ENCODE peak calls at places on chromosomes 4 and X, in nine cellular contexts. M is lung, E is GM06990, O is body of pancreas, G is left ventricle myocardium inferior, X is esophagus squamous epithelium, N is ovary, Y is heart left ventricle, Q is GM23338. U is an unnamed sample. For H3K36me3, the result is how much of the 10 kb centered on the place peaks cover.

GRCh38 chr4:154142664-154143063 is 348.9 kb downstream of the DCHS2 start:
- DNase-seq in O (no peak), Q (no peak), M (no peak), G (no peak), N (no peak), E (no peak), X (no peak), Y (no peak), U (no peak)

GRCh38 chr4:43782391-43782790 is 666.2 kb downstream of the KCTD8 start:
- DNase-seq in X (no peak), M (no peak), Q (no peak), E (no peak), Y (no peak), O (no peak), N (no peak), G (no peak), U (no peak)

GRCh38 chr4:150280081-150280950 is 202.1 kb downstream of the DCLK2 start:
- DNase-seq in Y (no peak), N (no peak), E (no peak), Q (no peak), M (no peak), X (no peak), O (no peak), G (no peak), U (no peak)

GRCh38 chrX:119004920-119005524 is 30.6 kb downstream of the LONRF3 start:
- DNase-seq in G (peak), N (peak), E (peak), Y (peak), M (peak), Q (peak), X (no peak), O (peak), U (peak)

GRCh38 chr4:56752985-56753384 is 68.5 kb downstream of the SPINK2 start:
- DNase-seq in M (no peak), N (no peak), X (no peak), G (no peak), O (no peak), Q (no peak), E (no peak), Y (no peak), U (no peak)

GRCh38 chr4:23837366-23837765 is 52.5 kb downstream of the PPARGC1A start:
- DNase-seq in E (no peak), N (no peak), M (no peak), Q (no peak), G (no peak), X (no peak), O (no peak), Y (no peak), U (no peak)

GRCh38 chrX:71994601-71995000 is 84.0 kb downstream of the NHSL2 start:
- DNase-seq in Y (no peak), M (peak), X (no peak), N (no peak), O (no peak), Q (no peak), G (no peak), E (no peak), U (no peak)

GRCh38 chr4:148497258-148497657 is 55.0 kb upstream of the NR3C2 start:
- DNase-seq in G (no peak), Y (no peak), N (no peak), X (no peak), O (no peak), E (no peak), Q (no peak), M (no peak), U (no peak)

GRCh38 chrX:16743604-16744325 is 24.4 kb downstream of the SYAP1 start:
- DNase-seq in O (no peak), N (no peak), E (no peak), Y (no peak), X (no peak), G (no peak), M (no peak), Q (no peak), U (no peak)

GRCh38 chr4:145047151-145047550 is 50.8 kb downstream of the ANAPC10 start:
- DNase-seq in M (no peak), Y (no peak), Q (no peak), X (no peak), N (no peak), O (no peak), E (peak), G (no peak), U (no peak)

GRCh38 chr4:83699358-83699757 is 163.4 kb downstream of the GPAT3 start:
- DNase-seq in N (no peak), Q (no peak), O (no peak), X (no peak), E (no peak), Y (no peak), M (no peak), G (no peak), U (no peak)

GRCh38 chr4:153724606-153725005 is 35.2 kb downstream of the RNF175 start:
- DNase-seq in N (no peak), E (no peak), M (no peak), X (no peak), G (no peak), Q (no peak), Y (no peak), O (no peak), U (no peak)

GRCh38 chrX:30228526-30228925 is 1.9 kb upstream of the MAGEB3 start:
- DNase-seq in M (no peak), G (no peak), E (no peak), Y (no peak), X (no peak), O (no peak), N (no peak), Q (peak), U (peak)

GRCh38 chr4:186414365-186414764 is 141.0 kb downstream of the MTNR1A start:
- DNase-seq in X (no peak), G (no peak), N (no peak), Q (no peak), Y (no peak), O (peak), E (no peak), M (no peak), U (no peak)

GRCh38 chr4:2662598-2662997 is 93.5 kb downstream of the TNIP2 start:
- DNase-seq in Y (no peak), Q (no peak), G (no peak), M (no peak), X (no peak), N (no peak), O (no peak), E (no peak), U (no peak)

GRCh38 chr4:106569151-106570029 is 200.8 kb upstream of the GIMD1 start:
- DNase-seq in E (no peak), G (no peak), Y (no peak), N (no peak), Q (no peak), O (no peak), M (no peak), X (no peak), U (no peak)

GRCh38 chrX:12554206-12554605 is 237.0 kb upstream of the PRPS2 start:
- DNase-seq in Q (no peak), G (no peak), O (no peak), X (no peak), Y (no peak), N (no peak), E (no peak), M (no peak), U (no peak)

GRCh38 chrX:115616943-115617563 is 56.1 kb downstream of the PLS3 start:
- DNase-seq in E (peak), Y (no peak), X (no peak), G (no peak), M (no peak), O (no peak), Q (no peak), N (no peak), U (peak)

GRCh38 chrX:118666521-118666920 is 60.9 kb upstream of the IL13RA1 start:
- DNase-seq in X (no peak), E (no peak), Y (no peak), G (no peak), O (no peak), M (no peak), Q (no peak), N (no peak), U (no peak)

GRCh38 chr4:132770776-132771175 is 378.3 kb upstream of the PCDH10 start:
- DNase-seq in N (no peak), Y (no peak), M (no peak), Q (no peak), X (no peak), O (no peak), E (no peak), G (no peak), U (no peak)

GRCh38 chr4:140940589-140940988 is 184.4 kb upstream of the TBC1D9 start:
- DNase-seq in Q (no peak), G (no peak), Y (no peak), E (no peak), N (no peak), O (no peak), X (no peak), M (no peak), U (no peak)

GRCh38 chr4:140943486-140943885 is 187.3 kb upstream of the TBC1D9 start:
- DNase-seq in G (no peak), X (no peak), N (no peak), M (no peak), O (no peak), E (no peak), Q (no peak), Y (no peak), U (no peak)

GRCh38 chr4:140935259-140935658 is 179.1 kb upstream of the TBC1D9 start:
- DNase-seq in X (no peak), M (no peak), G (no peak), Q (no peak), E (no peak), Y (no peak), N (peak), O (peak), U (no peak)

GRCh38 chr4:140932646-140933045 is 176.5 kb upstream of the TBC1D9 start:
- DNase-seq in Q (no peak), Y (no peak), N (no peak), M (no peak), G (no peak), E (no peak), X (no peak), O (no peak), U (no peak)

DNA sequence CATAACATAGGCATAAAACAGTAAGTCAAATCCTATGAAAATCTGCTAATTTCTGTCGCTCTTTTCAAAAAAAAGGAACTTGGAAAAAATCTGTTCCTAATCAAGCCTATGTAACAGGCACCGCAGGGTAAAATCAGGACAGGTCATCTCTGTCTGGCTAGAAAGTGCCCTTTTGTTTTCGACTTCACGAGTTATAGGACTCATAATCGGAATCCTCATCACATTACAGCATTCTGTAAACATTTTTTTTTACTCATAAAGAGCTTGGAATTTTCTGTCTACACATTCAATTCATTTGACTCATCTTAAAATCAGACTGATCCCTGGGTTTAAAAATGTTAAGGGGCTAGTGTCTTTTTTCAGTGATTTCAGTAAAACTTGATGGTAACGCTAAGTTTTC is 181.7 kb upstream of the TBC1D9 start:
- DNase-seq in M (no peak), X (no peak), E (no peak), N (no peak), Y (no peak), G (no peak), Q (no peak), O (no peak), U (no peak)
- H3K36me3 ChIP-seq in M (under half), X (under half), E (under half), N (under half), Y (under half), G (under half), Q (under half), O (under half), U (under half)

DNA sequence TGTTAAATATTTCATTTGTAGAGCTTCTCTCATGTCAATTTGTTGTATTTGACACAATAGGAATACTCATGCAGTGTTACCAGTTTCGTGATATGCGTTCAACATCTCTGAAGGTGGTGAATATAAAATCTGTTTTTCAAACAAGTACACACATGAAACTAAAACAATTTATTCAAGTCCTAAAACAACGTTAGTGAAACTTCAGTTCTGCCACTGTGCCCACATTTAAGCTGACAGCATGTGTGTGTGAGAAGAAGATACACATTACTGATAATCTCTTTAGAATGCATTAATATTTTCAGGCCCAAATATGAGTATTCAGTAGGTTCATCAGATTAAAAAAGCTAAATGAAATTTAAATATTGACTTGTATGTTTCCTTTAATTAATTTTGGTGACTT is 21.7 kb downstream of the GAB1 start:
- DNase-seq in Y (no peak), N (no peak), G (no peak), O (no peak), X (no peak), M (no peak), E (no peak), Q (no peak), U (no peak)
- H3K4me3 ChIP-seq in Y (no peak), N (no peak), G (no peak), O (no peak), X (no peak), M (no peak), E (no peak), Q (no peak), U (no peak)

DNA sequence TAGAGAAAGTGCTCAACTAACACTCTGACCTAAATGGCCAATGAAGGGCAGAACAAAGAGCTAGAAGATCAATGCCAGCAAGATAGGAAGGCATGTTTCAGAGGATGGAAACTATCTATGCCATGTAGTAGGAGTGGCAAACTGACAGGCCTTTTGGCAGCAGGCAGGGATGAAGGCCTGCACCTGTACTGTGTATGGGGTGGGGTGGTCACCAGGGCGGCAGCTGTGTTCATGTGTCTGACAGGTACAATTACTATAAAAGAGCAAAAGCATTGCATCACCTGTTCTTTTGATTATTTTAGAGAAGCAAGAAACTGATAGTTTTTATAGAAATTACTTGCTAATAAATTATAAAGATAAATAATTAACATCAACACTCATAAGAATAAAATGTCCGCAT is 239.1 kb downstream of the CAMK2D start:
- DNase-seq in Y (no peak), Q (no peak), E (no peak), X (no peak), N (no peak), M (no peak), O (no peak), G (no peak), U (no peak)
- H3K36me3 ChIP-seq in Y (under half), Q (under half), E (under half), X (half or more), N (under half), M (under half), O (under half), G (half or more), U (under half)

GRCh38 chr4:8195431-8195830 is 3.7 kb upstream of the SH3TC1 start:
- DNase-seq in M (no peak), O (no peak), N (no peak), E (no peak), Q (no peak), X (no peak), G (no peak), Y (no peak), U (no peak)

GRCh38 chr4:8197521-8197920 is 1.6 kb upstream of the SH3TC1 start:
- DNase-seq in O (no peak), Q (no peak), M (no peak), X (no peak), E (no peak), Y (peak), G (no peak), N (no peak), U (no peak)

GRCh38 chr4:8198206-8198905 is 734 bp upstream of the SH3TC1 start:
- DNase-seq in G (no peak), M (no peak), N (no peak), O (peak), X (no peak), Y (no peak), E (no peak), Q (no peak), U (no peak)

GRCh38 chr4:8194306-8195242 is 4.5 kb upstream of the SH3TC1 start:
- DNase-seq in E (no peak), N (no peak), M (no peak), Q (no peak), X (no peak), Y (no peak), G (no peak), O (no peak), U (no peak)

GRCh38 chr4:8195841-8196460 is 3.1 kb upstream of the SH3TC1 start:
- DNase-seq in Q (no peak), G (no peak), Y (no peak), X (no peak), O (peak), M (no peak), E (no peak), N (no peak), U (no peak)
- H3K4me3 ChIP-seq in Q (no peak), G (no peak), Y (no peak), X (no peak), O (no peak), M (no peak), E (no peak), N (no peak), U (no peak)

GRCh38 chr4:107997001-107997788 is 7.5 kb downstream of the HADH start:
- DNase-seq in O (peak), X (no peak), M (no peak), E (no peak), Y (no peak), Q (no peak), G (no peak), N (no peak), U (no peak)
- H3K36me3 ChIP-seq in O (under half), X (under half), M (under half), E (under half), Y (under half), Q (under half), G (under half), N (under half), U (under half)

DNA sequence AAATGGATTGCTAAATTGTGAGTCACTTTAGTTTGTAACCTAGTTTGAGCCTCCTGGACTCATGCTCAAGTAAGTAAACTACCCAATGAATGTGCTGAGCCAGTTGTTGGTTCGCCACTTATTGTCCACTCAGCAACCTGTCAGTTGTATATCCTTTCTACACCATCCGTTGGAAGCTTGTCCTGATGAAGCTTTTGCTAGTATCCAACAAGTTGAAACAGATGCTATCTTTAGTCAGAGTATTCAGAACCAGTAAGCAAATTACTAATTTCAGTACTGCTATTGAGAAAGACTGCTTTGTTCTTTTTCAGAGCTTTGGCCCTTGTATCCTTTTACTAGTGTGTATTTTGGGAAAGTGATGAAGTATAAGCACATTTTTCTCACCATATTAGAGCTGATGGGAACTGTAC is 4.3 kb upstream of the NAA15 start:
- DNase-seq in E (no peak), G (no peak), Y (no peak), M (no peak), O (no peak), X (no peak), Q (no peak), N (no peak), U (no peak)
- H3K4me3 ChIP-seq in E (no peak), G (peak), Y (no peak), M (no peak), O (no peak), X (no peak), Q (no peak), N (no peak), U (no peak)

GRCh38 chr4:88063634-88064296 is 56.3 kb downstream of the PKD2 start:
- DNase-seq in G (no peak), M (no peak), E (no peak), Q (no peak), N (no peak), O (no peak), Y (no peak), X (no peak), U (no peak)
- H3K36me3 ChIP-seq in G (half or more), M (under half), E (under half), Q (under half), N (under half), O (under half), Y (half or more), X (half or more), U (under half)